ENCODE peak calls at places on chromosomes 2 and 18, in six cellular contexts. S is K562, G is H1, A is GM12878, B is HepG2, K is GM12891. L is an unnamed sample.

GRCh38 chr2:19120941-19121750 is 237.3 kb downstream of the OSR1 start:
- DNase-seq in S (no peak), G (no peak), A (no peak), B (peak), K (no peak), L (no peak)

GRCh38 chr2:78861546-78861945 is 164.0 kb upstream of the REG3G start:
- DNase-seq in S (peak), G (no peak), A (no peak), B (peak), K (no peak), L (no peak)

GRCh38 chr18:49135871-49136270 is 185.1 kb upstream of the SMAD7 start:
- DNase-seq in S (no peak), G (no peak), A (no peak), B (peak), K (no peak), L (no peak)

GRCh38 chr2:102754746-102755145 is 7.1 kb upstream of the TMEM182 start:
- DNase-seq in S (no peak), G (no peak), A (no peak), B (no peak), K (no peak), L (no peak)

GRCh38 chr2:498493-499178 is 178.6 kb downstream of the TMEM18 start:
- DNase-seq in S (no peak), G (no peak), A (no peak), B (no peak), K (no peak), L (no peak)

GRCh38 chr2:40096360-40096759 is 317.3 kb upstream of the THUMPD2 start:
- DNase-seq in S (no peak), G (no peak), A (no peak), B (no peak), K (no peak), L (no peak)

GRCh38 chr2:182077023-182077422 is 91.4 kb downstream of the PPP1R1C start:
- DNase-seq in S (no peak), G (no peak), A (no peak), B (no peak), K (no peak), L (no peak)

GRCh38 chr18:49723648-49724180 is 89.6 kb downstream of the ACAA2 start:
- DNase-seq in S (no peak), G (no peak), A (peak), B (peak), K (peak), L (no peak)

GRCh38 chr18:42310956-42311355 is 355.9 kb downstream of the PIK3C3 start:
- DNase-seq in S (no peak), G (no peak), A (no peak), B (no peak), K (no peak), L (no peak)

GRCh38 chr2:48496867-48497266 is 33.1 kb upstream of the STON1 start:
- DNase-seq in S (no peak), G (no peak), A (no peak), B (no peak), K (no peak), L (no peak)

GRCh38 chr2:195051401-195051800 is 605.6 kb upstream of the SLC39A10 start:
- DNase-seq in S (no peak), G (no peak), A (no peak), B (no peak), K (no peak), L (no peak)

GRCh38 chr2:106296182-106296815 is 102.2 kb upstream of the UXS1 start:
- DNase-seq in S (no peak), G (no peak), A (no peak), B (no peak), K (no peak), L (no peak)

GRCh38 chr2:126720647-126721046 is 64.7 kb downstream of the GYPC start:
- DNase-seq in S (no peak), G (no peak), A (no peak), B (no peak), K (no peak), L (no peak)

GRCh38 chr2:126988482-126988881 is 89.8 kb downstream of the TEX51 start:
- DNase-seq in S (no peak), G (no peak), A (no peak), B (no peak), K (no peak), L (no peak)

GRCh38 chr2:85888020-85888744 is 608 bp downstream of the ST3GAL5 start:
- DNase-seq in S (no peak), G (no peak), A (no peak), B (no peak), K (peak), L (no peak)

GRCh38 chr2:188808921-188809320 is 165.3 kb upstream of the COL3A1 start:
- DNase-seq in S (no peak), G (no peak), A (no peak), B (no peak), K (no peak), L (no peak)

GRCh38 chr2:176147215-176147789 is 4.0 kb upstream of the HOXD4 start:
- DNase-seq in S (no peak), G (no peak), A (no peak), B (no peak), K (no peak), L (no peak)

GRCh38 chr2:215369191-215369760 is 57.4 kb downstream of the ATIC start:
- DNase-seq in S (no peak), G (no peak), A (no peak), B (no peak), K (no peak), L (no peak)

GRCh38 chr2:11286749-11287148 is 57.7 kb downstream of the ROCK2 start:
- DNase-seq in S (no peak), G (no peak), A (no peak), B (no peak), K (no peak), L (no peak)

GRCh38 chr2:17981936-17982335 is 103.5 kb downstream of the KCNS3 start:
- DNase-seq in S (no peak), G (no peak), A (no peak), B (no peak), K (no peak), L (no peak)

GRCh38 chr18:55732227-55733106 is 144.5 kb upstream of the TCF4 start:
- DNase-seq in S (peak), G (no peak), A (no peak), B (no peak), K (no peak), L (no peak)

GRCh38 chr18:75048776-75049454 is 160.0 kb downstream of the PTGR3 start:
- DNase-seq in S (no peak), G (no peak), A (no peak), B (no peak), K (no peak), L (no peak)

GRCh38 chr2:233135421-233135820 is 75.3 kb downstream of the INPP5D start:
- DNase-seq in S (no peak), G (no peak), A (no peak), B (no peak), K (no peak), L (no peak)

GRCh38 chr2:162242586-162243304 is 500 bp downstream of the FAP start:
- DNase-seq in S (no peak), G (no peak), A (no peak), B (no peak), K (no peak), L (no peak)

GRCh38 chr2:114068438-114068837 is 178.5 kb downstream of the ACTR3 start:
- DNase-seq in S (peak), G (no peak), A (no peak), B (no peak), K (no peak), L (no peak)

GRCh38 chr2:198314559-198315153 is 510.3 kb downstream of the PLCL1 start:
- DNase-seq in S (peak), G (no peak), A (peak), B (peak), K (no peak), L (no peak)

GRCh38 chr18:8416212-8417019 is 192.8 kb upstream of the RAB12 start:
- DNase-seq in S (no peak), G (no peak), A (no peak), B (peak), K (no peak), L (no peak)

GRCh38 chr2:113116100-113116958 is 11.1 kb upstream of the IL1RN start:
- DNase-seq in S (no peak), G (peak), A (no peak), B (no peak), K (no peak), L (no peak)

GRCh38 chr2:165636959-165637358 is 157.1 kb downstream of the GALNT3 start:
- DNase-seq in S (no peak), G (no peak), A (no peak), B (no peak), K (no peak), L (no peak)
- TF ChIP-seq TAF1 in S (no peak), G (no peak), A (no peak), B (no peak), K (no peak), L (no peak)

GRCh38 chr2:216765810-216766259 is 70.5 kb upstream of the IGFBP5 start:
- DNase-seq in S (peak), G (peak), A (no peak), B (peak), K (no peak), L (no peak)
- TF ChIP-seq POLR2AphosphoS5 in S (no peak), G (no peak), A (no peak), B (no peak), K (no peak), L (no peak)

DNA sequence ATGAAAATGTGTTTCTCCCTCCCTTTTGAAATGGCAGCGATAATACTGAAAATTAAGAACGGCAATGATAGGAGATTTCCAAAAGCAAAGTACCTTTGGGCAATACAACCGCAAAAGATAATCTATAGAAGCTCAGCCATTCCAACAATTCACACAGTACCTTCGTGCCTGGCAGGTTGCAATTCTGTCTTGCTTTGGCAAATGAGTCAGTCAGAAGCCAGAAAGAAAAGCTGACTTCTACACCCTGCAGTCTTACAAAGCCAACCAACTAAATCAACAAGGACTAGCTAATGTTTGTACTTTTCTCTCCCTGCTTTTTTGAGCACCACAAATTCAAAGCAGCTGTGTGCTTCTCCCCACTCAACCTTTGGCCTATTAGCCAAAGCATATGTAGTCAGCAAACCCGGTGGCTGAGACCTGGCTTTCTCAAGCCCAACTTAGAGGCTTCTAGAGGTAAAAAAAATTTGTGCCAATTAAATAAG is 25.7 kb upstream of the ID2 start:
- DNase-seq in S (no peak), G (no peak), A (no peak), B (peak), K (no peak), L (no peak)
- TF ChIP-seq POLR2A in S (no peak), G (no peak), A (no peak), B (peak), K (no peak), L (no peak)

DNA sequence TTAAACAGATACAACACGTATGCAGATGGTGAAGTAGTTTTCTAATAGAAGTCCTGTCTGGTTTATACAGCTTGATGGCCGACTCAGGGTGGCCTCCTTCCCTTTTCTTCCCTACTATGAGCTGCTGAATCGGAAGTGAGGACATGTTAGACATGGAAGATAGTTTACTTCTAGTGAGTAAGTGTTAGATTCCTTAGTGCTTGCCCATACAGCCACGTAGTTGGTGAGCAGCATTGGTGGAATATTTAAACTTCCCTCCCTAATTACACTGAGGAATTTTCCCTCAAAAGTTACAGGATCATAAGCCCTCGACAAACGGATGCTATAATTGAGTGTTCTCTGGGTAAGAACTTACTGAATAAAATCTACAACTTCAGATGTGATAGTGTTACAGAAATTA is 52.1 kb downstream of the RHBDD1 start:
- DNase-seq in S (no peak), G (no peak), A (no peak), B (no peak), K (no peak), L (no peak)
- TF ChIP-seq TAF1 in S (no peak), G (no peak), A (no peak), B (no peak), K (no peak), L (no peak)

GRCh38 chr2:65177754-65178442 is 48.0 kb upstream of the RAB1A start:
- DNase-seq in S (no peak), G (peak), A (no peak), B (no peak), K (no peak), L (no peak)

GRCh38 chr2:65175894-65176527 is 46.1 kb upstream of the RAB1A start:
- DNase-seq in S (no peak), G (no peak), A (no peak), B (no peak), K (no peak), L (no peak)

GRCh38 chr2:65172994-65173790 is 43.3 kb upstream of the RAB1A start:
- DNase-seq in S (no peak), G (no peak), A (no peak), B (peak), K (no peak), L (no peak)
- TF ChIP-seq POLR2AphosphoS5 in S (no peak), G (no peak), A (no peak), B (no peak), K (no peak), L (no peak)

DNA sequence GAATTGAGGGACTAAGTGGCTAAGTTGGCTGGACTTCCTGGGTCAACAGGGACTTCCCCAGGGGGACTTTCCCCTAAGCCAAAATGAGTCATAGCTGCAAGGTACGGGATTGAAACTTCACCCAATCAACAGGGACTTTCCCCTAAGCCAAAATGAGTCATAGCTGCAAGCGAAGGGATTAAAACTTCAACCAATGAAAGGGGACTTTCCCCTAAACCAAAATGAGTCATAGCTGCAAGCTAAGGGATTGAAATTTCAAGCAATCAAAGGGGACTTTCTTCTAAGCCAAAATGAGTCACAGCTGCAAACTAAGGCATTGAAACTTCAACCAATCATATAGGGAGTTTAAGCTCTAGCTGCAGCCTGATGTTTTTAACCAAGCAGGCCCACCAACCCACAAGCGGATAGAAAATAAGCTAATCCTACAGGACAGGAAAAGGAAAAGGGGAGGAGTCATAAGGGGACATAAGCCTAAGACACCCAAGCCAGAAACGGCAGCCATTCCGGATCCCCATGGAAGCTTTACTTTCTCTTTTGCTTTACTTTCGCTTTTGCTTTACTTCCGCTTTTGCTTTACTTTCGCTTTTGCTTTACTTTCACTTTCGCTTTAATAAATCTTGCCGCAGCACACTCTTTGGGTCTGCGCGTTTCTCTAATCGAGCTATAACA is 1375.4 kb upstream of the CELF4 start:
- DNase-seq in S (peak), G (no peak), A (peak), B (peak), K (peak), L (peak)
- TF ChIP-seq POLR2A in S (no peak), G (no peak), A (no peak), B (no peak), K (no peak), L (no peak)

GRCh38 chr18:33505798-33506197 is 65.3 kb upstream of the CCDC178 start:
- DNase-seq in S (no peak), G (no peak), A (no peak), B (no peak), K (no peak), L (no peak)
- TF ChIP-seq TAF1 in S (no peak), G (no peak), A (no peak), B (no peak), K (no peak), L (no peak)

L was measured in GM12892.